ENCODE peak calls at places on chromosomes 1 and 21, in ten cellular contexts. O, D, F, J, X, S, V, M, N and U are unnamed samples.

GRCh38 chr1:39905142-39905541 is 3.4 kb upstream of the MYCL start:
- DNase-seq in F (no peak), D (no peak), J (no peak), M (no peak), O (no peak), N (no peak), X (no peak), S (no peak), V (no peak), U (no peak)

GRCh38 chr1:110243581-110243980 is 33.5 kb downstream of the KCNC4 start:
- DNase-seq in X (peak; percentile 22), J (peak; percentile 34), V (peak; percentile 65), O (no peak), F (no peak), S (no peak), N (no peak), M (no peak), D (no peak), U (no peak)

GRCh38 chr1:32316906-32317282 is 19.1 kb downstream of the MARCKSL1 start:
- DNase-seq in F (no peak), S (no peak), D (no peak), V (peak; percentile 46), J (no peak), N (no peak), O (no peak), X (no peak), M (no peak), U (no peak)

GRCh38 chr1:230750576-230750975 is 3.4 kb downstream of the CAPN9 start:
- DNase-seq in D (no peak), N (no peak), V (no peak), S (no peak), O (no peak), F (no peak), X (no peak), M (no peak), J (no peak), U (no peak)

GRCh38 chr1:33180226-33181037 is 1.4 kb downstream of the TRIM62 start:
- DNase-seq in V (peak; percentile 66), D (peak; percentile 58), J (peak; percentile 91), F (peak; percentile 67), X (peak; percentile 92), S (peak; percentile 51), M (peak; percentile 94), O (peak; percentile 78), N (peak; percentile 86), U (peak; percentile 76)

GRCh38 chr1:162548170-162548569 is 13.4 kb upstream of the UAP1 start:
- DNase-seq in V (no peak), J (no peak), X (no peak), D (no peak), F (no peak), N (peak; percentile 33), S (no peak), M (peak; percentile 69), O (no peak), U (no peak)

GRCh38 chr1:184910596-184910995 is 63.7 kb downstream of the NIBAN1 start:
- DNase-seq in V (no peak), F (no peak), N (no peak), J (no peak), M (peak; percentile 49), O (no peak), D (no peak), X (no peak), S (no peak), U (no peak)

GRCh38 chr21:34996304-34997081 is 52.6 kb downstream of the RUNX1 start:
- DNase-seq in S (no peak), X (no peak), M (peak; percentile 37), N (no peak), J (no peak), O (no peak), V (no peak), D (no peak), F (no peak), U (no peak)

GRCh38 chr1:175376194-175376593 is 183.6 kb upstream of the KIAA0040 start:
- DNase-seq in M (no peak), J (peak; percentile 76), F (no peak), N (peak; percentile 52), S (no peak), D (no peak), V (no peak), X (no peak), O (no peak), U (no peak)